ENCODE peak calls at places on chromosomes 3 and 15, in five cellular contexts. One of them, this sample, is unnamed. For H3K4me1, the result is how much of the 10 kb centered on the place peaks cover.

GRCh38 chr3:98151241-98151640 is 4.0 kb downstream of the OR5H14 start:
- DNase-seq in uterus: no peak
- DNase-seq in HepG2: no peak
- DNase-seq in mammary epithelial cell: no peak
- DNase-seq in neural progenitor cell: no peak
- DNase-seq in this sample: no peak

GRCh38 chr15:70029297-70029701 is 68.4 kb downstream of the TLE3 start:
- DNase-seq in neural progenitor cell: no peak
- DNase-seq in mammary epithelial cell: no peak
- DNase-seq in HepG2: no peak
- DNase-seq in uterus: no peak
- DNase-seq in this sample: no peak

GRCh38 chr3:122941233-122942206 is 86.0 kb downstream of the SEMA5B start:
- DNase-seq in mammary epithelial cell: no peak
- DNase-seq in neural progenitor cell: no peak
- DNase-seq in uterus: no peak
- DNase-seq in HepG2: no peak
- DNase-seq in this sample: no peak

GRCh38 chr15:100703671-100704070 is 101.3 kb downstream of the ASB7 start:
- DNase-seq in mammary epithelial cell: no peak
- DNase-seq in neural progenitor cell: no peak
- DNase-seq in uterus: no peak
- DNase-seq in HepG2: no peak
- DNase-seq in this sample: no peak

GRCh38 chr15:77060560-77060959 is 10.3 kb downstream of the TSPAN3 start:
- DNase-seq in neural progenitor cell: no peak
- DNase-seq in mammary epithelial cell: no peak
- DNase-seq in HepG2: no peak
- DNase-seq in uterus: no peak
- DNase-seq in this sample: no peak

GRCh38 chr15:25829075-25829474 is 34.1 kb downstream of the ATP10A start:
- DNase-seq in uterus: no peak
- DNase-seq in neural progenitor cell: no peak
- DNase-seq in mammary epithelial cell: no peak
- DNase-seq in HepG2: no peak
- DNase-seq in this sample: no peak

GRCh38 chr3:42655980-42656679 is 2.6 kb downstream of the ZBTB47 start:
- DNase-seq in HepG2: no peak
- DNase-seq in mammary epithelial cell: peak
- DNase-seq in neural progenitor cell: no peak
- DNase-seq in uterus: peak
- DNase-seq in this sample: peak

GRCh38 chr3:25820372-25820771 is 30.5 kb downstream of the OXSM start:
- DNase-seq in neural progenitor cell: no peak
- DNase-seq in uterus: no peak
- DNase-seq in mammary epithelial cell: peak
- DNase-seq in HepG2: no peak
- DNase-seq in this sample: peak

GRCh38 chr3:130878464-130878863 is 15.4 kb upstream of the ATP2C1 start:
- DNase-seq in neural progenitor cell: no peak
- DNase-seq in mammary epithelial cell: no peak
- DNase-seq in uterus: no peak
- DNase-seq in HepG2: no peak
- DNase-seq in this sample: no peak

GRCh38 chr3:86282106-86282787 is 708.7 kb downstream of the VGLL3 start:
- DNase-seq in neural progenitor cell: no peak
- DNase-seq in uterus: no peak
- DNase-seq in HepG2: no peak
- DNase-seq in mammary epithelial cell: no peak
- DNase-seq in this sample: no peak

GRCh38 chr3:158572766-158573060 is 1.7 kb downstream of the MLF1 start:
- DNase-seq in mammary epithelial cell: no peak
- DNase-seq in neural progenitor cell: no peak
- DNase-seq in HepG2: no peak
- DNase-seq in uterus: no peak
- DNase-seq in this sample: no peak

GRCh38 chr3:184802150-184802549 is 9.8 kb upstream of the VPS8 start:
- DNase-seq in HepG2: no peak
- DNase-seq in uterus: no peak
- DNase-seq in mammary epithelial cell: no peak
- DNase-seq in neural progenitor cell: no peak
- DNase-seq in this sample: no peak

GRCh38 chr3:88412346-88412745 is 262.6 kb downstream of the C3orf38 start:
- DNase-seq in HepG2: no peak
- DNase-seq in mammary epithelial cell: no peak
- DNase-seq in neural progenitor cell: no peak
- DNase-seq in uterus: no peak
- DNase-seq in this sample: no peak

GRCh38 chr3:106251160-106251892 is 382.5 kb upstream of the CBLB start:
- DNase-seq in uterus: no peak
- DNase-seq in mammary epithelial cell: peak
- DNase-seq in HepG2: no peak
- DNase-seq in neural progenitor cell: no peak
- DNase-seq in this sample: peak

GRCh38 chr3:42443819-42444436 is 33.5 kb upstream of the LYZL4 start:
- DNase-seq in mammary epithelial cell: peak
- DNase-seq in neural progenitor cell: peak
- DNase-seq in uterus: peak
- DNase-seq in HepG2: peak
- DNase-seq in this sample: peak

GRCh38 chr3:38210141-38210757 is 44.9 kb downstream of the OXSR1 start:
- DNase-seq in uterus: no peak
- DNase-seq in neural progenitor cell: no peak
- DNase-seq in HepG2: no peak
- DNase-seq in mammary epithelial cell: no peak
- DNase-seq in this sample: no peak
- H3K4me1 ChIP-seq in uterus: under half
- H3K4me1 ChIP-seq in neural progenitor cell: under half
- H3K4me1 ChIP-seq in HepG2: under half
- H3K4me1 ChIP-seq in mammary epithelial cell: under half
- H3K4me1 ChIP-seq in this sample: under half

GRCh38 chr3:53269888-53270880 is 14.4 kb upstream of the TKT start:
- DNase-seq in mammary epithelial cell: peak
- DNase-seq in neural progenitor cell: peak
- DNase-seq in HepG2: peak
- DNase-seq in uterus: peak
- DNase-seq in this sample: peak
- TF ChIP-seq CTCF in mammary epithelial cell: peak
- TF ChIP-seq CTCF in neural progenitor cell: no peak
- TF ChIP-seq CTCF in HepG2: peak
- TF ChIP-seq CTCF in uterus: no peak
- TF ChIP-seq CTCF in this sample: peak

GRCh38 chr15:31377030-31377429 is 50.4 kb downstream of the KLF13 start:
- DNase-seq in HepG2: no peak
- DNase-seq in mammary epithelial cell: no peak
- DNase-seq in uterus: no peak
- DNase-seq in neural progenitor cell: no peak
- DNase-seq in this sample: no peak

GRCh38 chr15:31375772-31376171 is 49.1 kb downstream of the KLF13 start:
- DNase-seq in uterus: no peak
- DNase-seq in mammary epithelial cell: no peak
- DNase-seq in HepG2: no peak
- DNase-seq in neural progenitor cell: no peak
- DNase-seq in this sample: no peak

GRCh38 chr15:31378363-31378903 is 51.8 kb downstream of the KLF13 start:
- DNase-seq in mammary epithelial cell: no peak
- DNase-seq in HepG2: no peak
- DNase-seq in neural progenitor cell: no peak
- DNase-seq in uterus: no peak
- DNase-seq in this sample: no peak

GRCh38 chr15:31374986-31375385 is 48.4 kb downstream of the KLF13 start:
- DNase-seq in mammary epithelial cell: no peak
- DNase-seq in uterus: no peak
- DNase-seq in neural progenitor cell: no peak
- DNase-seq in HepG2: no peak
- DNase-seq in this sample: no peak

GRCh38 chr15:31376511-31376910 is 49.9 kb downstream of the KLF13 start:
- DNase-seq in HepG2: no peak
- DNase-seq in uterus: no peak
- DNase-seq in neural progenitor cell: no peak
- DNase-seq in mammary epithelial cell: no peak
- DNase-seq in this sample: no peak
- H3K4me3 ChIP-seq in HepG2: no peak
- H3K4me3 ChIP-seq in uterus: no peak
- H3K4me3 ChIP-seq in neural progenitor cell: no peak
- H3K4me3 ChIP-seq in mammary epithelial cell: no peak
- H3K4me3 ChIP-seq in this sample: no peak

DNA sequence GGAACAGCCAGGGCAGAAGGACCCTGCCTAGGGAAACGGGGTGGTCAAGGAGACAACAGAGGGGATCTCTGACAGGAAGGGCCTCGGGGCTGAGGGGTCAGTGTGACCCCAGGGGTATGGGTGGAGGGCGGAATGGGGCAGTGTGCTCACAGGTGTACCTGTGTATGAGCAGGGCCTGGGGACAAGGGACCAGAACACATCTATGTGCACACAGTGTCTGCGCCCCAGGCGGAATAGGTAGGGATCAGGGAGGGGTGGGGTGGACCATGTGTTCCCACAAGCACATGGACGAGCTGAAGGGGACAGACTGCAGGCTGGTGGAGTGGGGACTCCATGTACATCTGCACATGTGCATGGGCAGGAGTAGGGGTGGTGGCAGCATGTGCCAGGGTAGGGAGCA is 5.0 kb upstream of the TLR9 start:
- DNase-seq in uterus: no peak
- DNase-seq in neural progenitor cell: no peak
- DNase-seq in HepG2: no peak
- DNase-seq in mammary epithelial cell: no peak
- DNase-seq in this sample: no peak
- H3K4me1 ChIP-seq in uterus: under half
- H3K4me1 ChIP-seq in neural progenitor cell: under half
- H3K4me1 ChIP-seq in HepG2: under half
- H3K4me1 ChIP-seq in mammary epithelial cell: under half
- H3K4me1 ChIP-seq in this sample: under half

DNA sequence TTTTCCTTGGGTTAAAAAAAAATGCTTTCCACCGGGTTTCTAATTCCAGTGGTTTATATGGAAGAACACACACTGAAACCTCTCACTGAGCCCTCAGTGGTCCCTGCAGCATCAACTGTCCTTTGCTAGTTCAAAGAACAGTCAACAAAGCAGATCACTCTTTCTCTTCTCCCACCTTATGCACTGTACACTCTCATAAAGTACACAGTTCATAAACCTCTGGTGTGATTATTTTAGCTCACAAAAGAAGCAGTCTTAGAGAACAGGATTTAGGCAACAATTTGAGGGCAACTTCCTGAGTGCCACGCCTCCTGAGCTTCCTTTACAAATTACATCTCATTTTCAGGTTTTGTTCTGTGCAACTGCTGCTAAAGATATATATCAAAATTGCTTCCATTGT is 728.4 kb upstream of the GOLIM4 start:
- DNase-seq in uterus: no peak
- DNase-seq in mammary epithelial cell: no peak
- DNase-seq in HepG2: peak
- DNase-seq in neural progenitor cell: no peak
- DNase-seq in this sample: no peak
- TF ChIP-seq CTCF in uterus: no peak
- TF ChIP-seq CTCF in mammary epithelial cell: no peak
- TF ChIP-seq CTCF in HepG2: no peak
- TF ChIP-seq CTCF in neural progenitor cell: no peak
- TF ChIP-seq CTCF in this sample: no peak

GRCh38 chr3:141659821-141660597 is 78.1 kb upstream of the RNF7 start:
- DNase-seq in neural progenitor cell: peak
- DNase-seq in mammary epithelial cell: peak
- DNase-seq in uterus: peak
- DNase-seq in HepG2: no peak
- DNase-seq in this sample: peak

GRCh38 chr3:141661229-141662196 is 76.6 kb upstream of the RNF7 start:
- DNase-seq in neural progenitor cell: no peak
- DNase-seq in HepG2: no peak
- DNase-seq in uterus: no peak
- DNase-seq in mammary epithelial cell: no peak
- DNase-seq in this sample: no peak

GRCh38 chr3:141663993-141664392 is 74.1 kb upstream of the RNF7 start:
- DNase-seq in HepG2: no peak
- DNase-seq in uterus: no peak
- DNase-seq in neural progenitor cell: peak
- DNase-seq in mammary epithelial cell: no peak
- DNase-seq in this sample: no peak

GRCh38 chr3:141656771-141657170 is 81.3 kb upstream of the RNF7 start:
- DNase-seq in neural progenitor cell: no peak
- DNase-seq in uterus: no peak
- DNase-seq in mammary epithelial cell: peak
- DNase-seq in HepG2: no peak
- DNase-seq in this sample: no peak

GRCh38 chr3:141660598-141660947 is 77.5 kb upstream of the RNF7 start:
- DNase-seq in HepG2: no peak
- DNase-seq in neural progenitor cell: no peak
- DNase-seq in mammary epithelial cell: no peak
- DNase-seq in uterus: no peak
- DNase-seq in this sample: no peak
- H3K4me3 ChIP-seq in HepG2: peak
- H3K4me3 ChIP-seq in neural progenitor cell: peak
- H3K4me3 ChIP-seq in mammary epithelial cell: peak
- H3K4me3 ChIP-seq in uterus: peak
- H3K4me3 ChIP-seq in this sample: peak

GRCh38 chr3:141408596-141408995 is 40.3 kb downstream of the ZBTB38 start:
- DNase-seq in mammary epithelial cell: no peak
- DNase-seq in HepG2: no peak
- DNase-seq in neural progenitor cell: no peak
- DNase-seq in uterus: no peak
- DNase-seq in this sample: no peak
- H3K4me1 ChIP-seq in mammary epithelial cell: half or more
- H3K4me1 ChIP-seq in HepG2: half or more
- H3K4me1 ChIP-seq in neural progenitor cell: under half
- H3K4me1 ChIP-seq in uterus: under half
- H3K4me1 ChIP-seq in this sample: half or more

GRCh38 chr3:40780801-40781406 is 256.1 kb downstream of the ZNF621 start:
- DNase-seq in mammary epithelial cell: peak
- DNase-seq in HepG2: no peak
- DNase-seq in neural progenitor cell: no peak
- DNase-seq in uterus: peak
- DNase-seq in this sample: peak

GRCh38 chr3:40780341-40780800 is 255.6 kb downstream of the ZNF621 start:
- DNase-seq in mammary epithelial cell: peak
- DNase-seq in HepG2: peak
- DNase-seq in uterus: peak
- DNase-seq in neural progenitor cell: peak
- DNase-seq in this sample: peak

GRCh38 chr3:40779039-40779438 is 254.3 kb downstream of the ZNF621 start:
- DNase-seq in uterus: no peak
- DNase-seq in HepG2: no peak
- DNase-seq in neural progenitor cell: no peak
- DNase-seq in mammary epithelial cell: no peak
- DNase-seq in this sample: no peak

DNA sequence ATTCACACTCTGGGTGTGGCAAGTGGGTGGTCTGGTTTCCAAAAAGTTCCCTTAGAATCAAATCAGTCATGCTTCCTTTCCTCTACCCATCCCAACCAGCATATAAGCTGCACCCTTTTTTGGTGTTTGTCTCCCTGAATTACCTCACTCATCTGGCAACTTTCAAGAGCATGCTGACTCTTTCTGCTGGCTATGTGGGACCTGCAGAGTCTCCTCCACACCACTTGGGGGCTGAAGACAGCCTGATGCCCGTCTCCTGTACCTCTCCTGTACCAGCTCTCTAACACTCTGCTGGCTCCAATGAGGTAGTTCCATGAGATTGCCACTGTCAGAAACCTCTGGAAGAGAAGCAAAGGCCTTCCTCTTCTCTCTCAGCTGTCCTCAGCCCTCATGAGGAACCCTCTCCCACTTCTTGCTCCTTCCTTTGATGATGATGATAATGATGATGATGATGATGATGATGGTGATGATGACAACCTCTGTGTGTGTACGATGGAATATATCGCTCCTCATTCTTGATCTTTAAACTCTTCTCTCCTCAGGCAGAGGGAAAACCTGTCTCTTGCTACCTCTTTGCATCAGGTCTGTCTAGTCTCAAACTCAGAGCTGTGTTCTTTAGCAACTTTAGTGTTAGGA is 257.4 kb downstream of the ZNF621 start:
- DNase-seq in neural progenitor cell: no peak
- DNase-seq in mammary epithelial cell: no peak
- DNase-seq in uterus: no peak
- DNase-seq in HepG2: peak
- DNase-seq in this sample: peak
- TF ChIP-seq CTCF in neural progenitor cell: peak
- TF ChIP-seq CTCF in mammary epithelial cell: no peak
- TF ChIP-seq CTCF in uterus: no peak
- TF ChIP-seq CTCF in HepG2: peak
- TF ChIP-seq CTCF in this sample: peak

This sample was measured in PC-3.